ENCODE peak calls at places on chromosomes 12 and 14, in seven cellular contexts. V is NCI-H2107; U is right atrium auricular region; Y is T-helper 9 cell; T is activated naive CD4-positive, alpha-beta T cell; Z is effector memory CD8-positive, alpha-beta T cell; W is left ventricle myocardium inferior. I is an unnamed sample.

GRCh38 chr12:84507914-84508313 is 404.7 kb downstream of the SLC6A15 start:
- DNase-seq in V (no peak), U (no peak), Y (no peak), T (no peak), Z (no peak), W (peak), I (no peak)

GRCh38 chr12:124475295-124476010 is 92.0 kb downstream of the NCOR2 start:
- DNase-seq in V (no peak), U (no peak), Y (no peak), T (no peak), Z (no peak), W (no peak), I (no peak)

GRCh38 chr12:120234643-120235368 is 30.7 kb downstream of the PXN start:
- DNase-seq in V (peak), U (peak), Y (no peak), T (no peak), Z (no peak), W (peak), I (peak)

GRCh38 chr12:95574799-95575452 is 23.6 kb upstream of the USP44 start:
- DNase-seq in V (no peak), U (no peak), Y (no peak), T (no peak), Z (no peak), W (no peak), I (no peak)

GRCh38 chr12:89450922-89451321 is 73.7 kb downstream of the GALNT4 start:
- DNase-seq in V (no peak), U (no peak), Y (no peak), T (no peak), Z (no peak), W (no peak), I (peak)

GRCh38 chr14:22691171-22691570 is 47.0 kb upstream of the OR6J1 start:
- DNase-seq in V (no peak), U (no peak), Y (no peak), T (no peak), Z (no peak), W (no peak), I (peak)

GRCh38 chr12:77349703-77350102 is 284.3 kb upstream of the E2F7 start:
- DNase-seq in V (no peak), U (no peak), Y (no peak), T (no peak), Z (no peak), W (no peak), I (no peak)

GRCh38 chr12:114163766-114164165 is 197.6 kb upstream of the RBM19 start:
- DNase-seq in V (no peak), U (no peak), Y (no peak), T (no peak), Z (no peak), W (no peak), I (no peak)

GRCh38 chr12:87768884-87769283 is 260.3 kb downstream of the C12orf50 start:
- DNase-seq in V (no peak), U (no peak), Y (no peak), T (no peak), Z (no peak), W (no peak), I (no peak)

GRCh38 chr12:1199700-1200099 is 208.7 kb downstream of the ERC1 start:
- DNase-seq in V (no peak), U (no peak), Y (no peak), T (no peak), Z (no peak), W (no peak), I (no peak)

GRCh38 chr12:56634242-56634836 is 4.2 kb upstream of the BAZ2A start:
- DNase-seq in V (peak), U (no peak), Y (peak), T (no peak), Z (peak), W (no peak), I (no peak)

GRCh38 chr12:122349078-122349477 is 73.4 kb downstream of the CLIP1 start:
- DNase-seq in V (no peak), U (no peak), Y (no peak), T (no peak), Z (no peak), W (no peak), I (no peak)

GRCh38 chr14:90445011-90445410 is 48.2 kb downstream of the CALM1 start:
- DNase-seq in V (no peak), U (no peak), Y (no peak), T (no peak), Z (no peak), W (no peak), I (no peak)

GRCh38 chr12:57487597-57488396 is at the start of gene MARS1:
- DNase-seq in V (peak), U (peak), Y (peak), T (peak), Z (peak), W (peak), I (peak)

GRCh38 chr14:102255401-102256190 is 49.4 kb downstream of the MOK start:
- DNase-seq in V (no peak), U (no peak), Y (no peak), T (no peak), Z (no peak), W (peak), I (no peak)

GRCh38 chr14:68910540-68910939 is 68.6 kb downstream of the ACTN1 start:
- DNase-seq in V (no peak), U (no peak), Y (no peak), T (no peak), Z (no peak), W (no peak), I (no peak)

I was measured in pulmonary artery endothelial cell.